ENCODE peak calls at places on chromosomes 3 and 15, in ten cellular contexts. T is stimulated activated naive CD4-positive, alpha-beta T cell; O is GM12891; K is dorsolateral prefrontal cortex; Y is KG1; V is T-helper 9 cell; J is stimulated activated CD4-positive, alpha-beta T cell treated with anti-CD3 and anti-CD28 coated beads, Interleukin-1b, Interleukin-23, amount 100 ng/mL, for 24 hours; Z is CD8-positive, alpha-beta T cell; P is NCI-H1092; A is NCI-H345. S is an unnamed sample.

GRCh38 chr3:100865442-100865841 is 127.8 kb downstream of the ABI3BP start:
- DNase-seq in O (no peak), J (no peak), V (no peak), P (no peak), K (no peak), A (no peak), T (no peak), Y (no peak), Z (no peak), S (no peak)

GRCh38 chr15:97652041-97652440 is 308.5 kb upstream of the ARRDC4 start:
- DNase-seq in A (no peak), T (no peak), P (no peak), K (no peak), O (no peak), J (no peak), V (no peak), Y (no peak), Z (no peak), S (no peak)

GRCh38 chr15:92650256-92650655 is 5.3 kb downstream of the FAM174B start:
- DNase-seq in T (no peak), P (no peak), V (no peak), Y (no peak), Z (no peak), A (no peak), J (no peak), K (no peak), O (no peak), S (no peak)

GRCh38 chr3:129653019-129653418 is 46.5 kb upstream of the PLXND1 start:
- DNase-seq in Z (no peak), P (no peak), A (no peak), V (no peak), K (no peak), Y (no peak), O (no peak), T (no peak), J (no peak), S (no peak)

GRCh38 chr15:90342655-90343054 is 9.4 kb upstream of the ZNF774 start:
- DNase-seq in V (no peak), Y (no peak), O (no peak), Z (no peak), A (no peak), P (no peak), J (no peak), K (no peak), T (no peak), S (no peak)

GRCh38 chr3:100521439-100521845 is 29.0 kb downstream of the TMEM45A start:
- DNase-seq in K (no peak), J (no peak), Y (no peak), Z (no peak), V (no peak), P (no peak), T (no peak), A (no peak), O (no peak), S (no peak)

GRCh38 chr15:73125219-73125618 is 73.0 kb downstream of the NEO1 start:
- DNase-seq in P (no peak), Y (no peak), Z (no peak), J (no peak), T (no peak), V (no peak), O (no peak), A (no peak), K (no peak), S (no peak)

GRCh38 chr3:29331035-29331434 is 50.2 kb downstream of the RBMS3 start:
- DNase-seq in J (no peak), T (no peak), V (no peak), A (no peak), O (no peak), Y (no peak), P (no peak), Z (no peak), K (no peak), S (no peak)

GRCh38 chr3:30258426-30259392 is 347.7 kb upstream of the TGFBR2 start:
- DNase-seq in K (no peak), Z (no peak), O (no peak), P (peak; percentile 90), A (peak; percentile 96), J (no peak), Y (no peak), V (no peak), T (no peak), S (no peak)

GRCh38 chr15:78034495-78035191 is 42.9 kb downstream of the TBC1D2B start:
- DNase-seq in Y (peak; percentile 54), T (peak; percentile 68), J (peak; percentile 78), P (no peak), V (peak; percentile 70), O (no peak), K (peak; percentile 19), A (no peak), Z (peak; percentile 67), S (no peak)

GRCh38 chr3:167862104-167862785 is 126.7 kb downstream of the SERPINI1 start:
- DNase-seq in O (no peak), K (no peak), T (no peak), V (no peak), J (no peak), A (no peak), P (no peak), Z (no peak), Y (no peak), S (no peak)

GRCh38 chr15:83305696-83306291 is 21.3 kb upstream of the BNC1 start:
- DNase-seq in P (no peak), O (no peak), Y (no peak), A (no peak), V (no peak), K (no peak), T (no peak), Z (no peak), J (no peak), S (no peak)

GRCh38 chr3:14848906-14849305 is 30.1 kb downstream of the FGD5 start:
- DNase-seq in O (no peak), Y (no peak), A (no peak), T (no peak), J (no peak), K (no peak), Z (no peak), V (no peak), P (no peak), S (no peak)

GRCh38 chr15:31824009-31824408 is 206.3 kb upstream of the CHRNA7 start:
- DNase-seq in P (no peak), T (no peak), A (peak; percentile 58), V (no peak), J (no peak), Z (no peak), O (no peak), K (no peak), Y (no peak), S (no peak)

GRCh38 chr3:101890716-101891115 is 41.4 kb downstream of the NFKBIZ start:
- DNase-seq in A (no peak), K (no peak), Z (no peak), T (no peak), V (no peak), J (no peak), O (no peak), P (no peak), Y (no peak), S (no peak)

GRCh38 chr15:101509279-101509678 is 19.8 kb upstream of the PCSK6 start:
- DNase-seq in J (no peak), V (no peak), O (no peak), K (no peak), P (no peak), Z (no peak), Y (no peak), T (no peak), A (no peak), S (no peak)

S was measured in cardiac septum.